ENCODE peak calls at places on chromosomes 16 and 17, in seven cellular contexts. I is BE2C; Q is nephron progenitor cell; F is stimulated activated CD4-positive, alpha-beta T cell treated with anti-CD3 and anti-CD28 coated beads, Interleukin-1b, Interleukin-23, amount 100 ng/mL, for 24 hours; Y is NCI-H187 treated with DMSO at 0.1 percent for 48 hours; O is AG09309; W is activated T-cell treated with anti-CD3 and anti-CD28 coated beads for 1 hour. U is an unnamed sample.

GRCh38 chr17:28675980-28676379 is 14.0 kb downstream of the SUPT6H start:
- DNase-seq in O (no peak), Q (no peak), W (no peak), F (no peak), I (no peak), Y (no peak), U (no peak)

GRCh38 chr16:28974007-28974436 is 556 bp upstream of the SPNS1 start:
- DNase-seq in Q (peak), Y (no peak), W (no peak), O (peak), F (no peak), I (peak), U (peak)

GRCh38 chr17:8119575-8120519 is 1.5 kb upstream of the ALOXE3 start:
- DNase-seq in W (peak), I (peak), F (peak), O (peak), Y (peak), Q (peak), U (peak)

GRCh38 chr17:57549996-57550395 is 195.1 kb downstream of the CCDC182 start:
- DNase-seq in W (no peak), F (no peak), Q (no peak), I (no peak), O (no peak), Y (no peak), U (no peak)

GRCh38 chr16:9695152-9695551 is 487.1 kb downstream of the GRIN2A start:
- DNase-seq in W (no peak), F (no peak), Y (no peak), I (no peak), Q (no peak), O (no peak), U (no peak)

GRCh38 chr16:82848013-82848412 is 221.2 kb downstream of the CDH13 start:
- DNase-seq in Q (no peak), I (no peak), O (no peak), W (no peak), F (no peak), Y (no peak), U (no peak)

GRCh38 chr17:28384281-28385036 is 13.0 kb downstream of the SARM1 start:
- DNase-seq in Q (peak), I (no peak), O (no peak), W (peak), Y (no peak), F (no peak), U (no peak)

GRCh38 chr17:22703786-22704441 is 1011.6 kb downstream of the KCNJ18 start:
- DNase-seq in Y (no peak), F (no peak), Q (no peak), O (no peak), I (no peak), W (no peak), U (no peak)

GRCh38 chr16:54128629-54129230 is 157.9 kb downstream of the IRX3 start:
- DNase-seq in W (no peak), I (no peak), O (no peak), F (no peak), Q (no peak), Y (no peak), U (no peak)

GRCh38 chr17:62592305-62593099 is 35.0 kb upstream of the MRC2 start:
- DNase-seq in W (no peak), F (no peak), Q (no peak), Y (no peak), I (no peak), O (no peak), U (no peak)

GRCh38 chr17:82030470-82031302 is 792 bp upstream of the RAC3 start:
- DNase-seq in I (peak), Y (no peak), Q (peak), W (peak), O (peak), F (peak), U (peak)